ENCODE peak calls at places on chromosomes 6 and 20, in eight cellular contexts. R, G, O, W, U, H, B and D are unnamed samples.

GRCh38 chr6:235763-236360 is 56.4 kb upstream of the DUSP22 start:
- DNase-seq in R (no peak), G (no peak), O (peak; percentile 44), W (no peak), U (no peak), H (no peak), B (peak; percentile 50), D (peak; percentile 41)

GRCh38 chr6:158783167-158783450 is 36.1 kb downstream of the EZR start:
- DNase-seq in R (no peak), G (no peak), O (no peak), W (no peak), U (peak; percentile 19), H (no peak), B (no peak), D (no peak)

GRCh38 chr6:136438445-136438844 is 111.8 kb downstream of the MAP7 start:
- DNase-seq in R (no peak), G (no peak), O (no peak), W (no peak), U (no peak), H (no peak), B (no peak), D (no peak)

GRCh38 chr6:155544677-155545076 is 89.0 kb upstream of the NOX3 start:
- DNase-seq in R (no peak), G (no peak), O (no peak), W (no peak), U (no peak), H (no peak), B (no peak), D (no peak)

GRCh38 chr6:105364243-105364642 is 38.6 kb downstream of the PREP start:
- DNase-seq in R (no peak), G (no peak), O (peak; percentile 8), W (no peak), U (no peak), H (no peak), B (peak; percentile 73), D (peak; percentile 61)

GRCh38 chr6:89369009-89369408 is 16.5 kb upstream of the UBE2J1 start:
- DNase-seq in R (peak; percentile 50), G (peak; percentile 26), O (peak; percentile 74), W (no peak), U (peak; percentile 58), H (peak; percentile 45), B (peak; percentile 60), D (peak; percentile 30)

GRCh38 chr6:134020968-134021367 is 31.5 kb downstream of the SLC2A12 start:
- DNase-seq in R (no peak), G (no peak), O (no peak), W (no peak), U (no peak), H (no peak), B (no peak), D (no peak)

GRCh38 chr6:34517461-34517868 is 38.7 kb downstream of the SPDEF start:
- DNase-seq in R (no peak), G (no peak), O (no peak), W (no peak), U (no peak), H (no peak), B (no peak), D (no peak)

GRCh38 chr20:23889775-23890187 is 10.2 kb upstream of the CST5 start:
- DNase-seq in R (peak; percentile 90), G (peak; percentile 70), O (peak; percentile 56), W (peak; percentile 78), U (peak; percentile 64), H (peak; percentile 76), B (peak; percentile 57), D (peak; percentile 20)

GRCh38 chr6:68313911-68314310 is 321.2 kb upstream of the ADGRB3 start:
- DNase-seq in R (no peak), G (no peak), O (peak; percentile 60), W (no peak), U (no peak), H (peak; percentile 4), B (peak; percentile 15), D (peak; percentile 17)
- TF ChIP-seq CTCF in R (no peak), G (no peak), O (peak; percentile 50), W (no peak), U (no peak), H (peak; percentile 48), B (peak; percentile 19), D (peak; percentile 11)

GRCh38 chr6:162443101-162443500 is 284.5 kb downstream of the PRKN start:
- DNase-seq in R (no peak), G (no peak), O (no peak), W (no peak), U (no peak), H (no peak), B (no peak), D (peak; percentile 73)

GRCh38 chr6:162448294-162448693 is 279.3 kb downstream of the PRKN start:
- DNase-seq in R (no peak), G (no peak), O (no peak), W (no peak), U (no peak), H (peak; percentile 73), B (no peak), D (no peak)

GRCh38 chr6:162442675-162443074 is 284.9 kb downstream of the PRKN start:
- DNase-seq in R (peak; percentile 60), G (peak; percentile 56), O (peak; percentile 6), W (no peak), U (no peak), H (peak; percentile 60), B (peak; percentile 2), D (peak; percentile 17)
- TF ChIP-seq CTCF in R (peak; percentile 54), G (peak; percentile 25), O (no peak), W (no peak), U (no peak), H (no peak), B (peak; percentile 5), D (no peak)

DNA sequence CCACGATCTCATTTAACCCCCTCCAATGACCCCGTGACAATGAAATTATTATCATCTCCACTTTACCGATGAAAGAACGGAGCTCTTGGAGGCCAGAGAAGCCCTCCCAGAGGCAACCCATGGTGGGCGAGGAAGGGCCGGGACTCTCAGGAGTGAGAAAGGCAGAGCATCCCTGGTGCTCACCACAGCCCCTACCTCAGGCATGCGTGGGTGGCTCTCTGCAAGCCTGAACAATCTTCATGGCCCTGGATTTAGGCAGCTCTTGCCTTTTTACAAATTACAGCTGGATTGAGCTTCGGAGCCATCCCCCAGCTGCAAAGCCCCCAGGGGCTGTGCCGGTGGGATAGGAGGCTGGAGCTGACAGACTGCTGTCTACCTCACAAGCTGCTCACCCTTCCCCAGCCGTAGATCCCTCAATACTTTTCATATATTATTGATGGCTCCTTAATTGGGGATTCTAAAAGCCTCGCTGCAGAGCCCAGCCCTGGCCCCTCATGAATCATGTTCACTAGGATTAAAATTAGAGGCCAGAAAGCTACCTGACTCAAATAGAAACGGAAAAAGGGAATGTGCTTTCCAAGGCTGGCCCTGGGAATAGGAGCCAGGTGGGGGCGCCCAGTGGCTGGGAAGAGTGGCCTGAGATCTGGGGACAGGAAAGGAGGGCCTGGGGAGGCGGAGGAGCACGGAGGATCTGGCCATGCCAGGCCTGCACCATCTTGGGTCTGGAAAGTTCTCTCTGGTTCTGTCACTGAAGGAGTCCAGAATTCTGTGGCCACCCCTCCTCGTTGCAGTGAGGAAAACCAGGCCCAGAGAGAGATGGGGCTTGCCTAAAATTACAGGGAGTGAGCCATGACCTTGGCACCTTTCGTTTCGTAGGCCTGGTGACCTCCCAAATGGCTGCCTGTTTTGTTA is 29.1 kb downstream of the CPNE5 start:
- DNase-seq in R (peak; percentile 55), G (no peak), O (no peak), W (no peak), U (no peak), H (peak; percentile 41), B (no peak), D (no peak)
- TF ChIP-seq CTCF in R (no peak), G (no peak), O (peak; percentile 3), W (no peak), U (no peak), H (peak; percentile 16), B (no peak), D (no peak)

GRCh38 chr20:18728867-18729224 is 84.7 kb upstream of the SCP2D1 start:
- DNase-seq in R (no peak), G (no peak), O (no peak), W (no peak), U (no peak), H (no peak), B (no peak), D (no peak)
- TF ChIP-seq CTCF in R (no peak), G (no peak), O (no peak), W (no peak), U (no peak), H (no peak), B (no peak), D (no peak)

GRCh38 chr6:77461796-77462195 is 1.5 kb downstream of the HTR1B start:
- DNase-seq in R (no peak), G (no peak), O (no peak), W (no peak), U (no peak), H (peak; percentile 9), B (no peak), D (no peak)

GRCh38 chr6:77463881-77464867 is 883 bp upstream of the HTR1B start:
- DNase-seq in R (peak; percentile 77), G (peak; percentile 34), O (no peak), W (no peak), U (no peak), H (peak; percentile 55), B (no peak), D (no peak)

GRCh38 chr6:77463308-77463880 is at the start of gene HTR1B:
- DNase-seq in R (peak; percentile 42), G (peak; percentile 22), O (no peak), W (no peak), U (no peak), H (peak; percentile 63), B (no peak), D (no peak)

GRCh38 chr6:77466055-77467028 is 3.1 kb upstream of the HTR1B start:
- DNase-seq in R (peak; percentile 71), G (peak; percentile 75), O (peak; percentile 80), W (no peak), U (peak; percentile 47), H (peak; percentile 78), B (peak; percentile 76), D (peak; percentile 76)

GRCh38 chr6:77462359-77463307 is 658 bp downstream of the HTR1B start:
- DNase-seq in R (peak; percentile 54), G (peak; percentile 43), O (no peak), W (no peak), U (no peak), H (peak; percentile 58), B (no peak), D (no peak)
- TF ChIP-seq CTCF in R (peak; percentile 21), G (peak; percentile 36), O (peak; percentile 25), W (no peak), U (no peak), H (peak; percentile 64), B (peak; percentile 31), D (no peak)